ENCODE peak calls at places on chromosomes 4 and X, in six cellular contexts. F is RWPE1, J is colonic mucosa, K is stomach, C is keratinocyte, Q is mammary epithelial cell. Z is an unnamed sample.

GRCh38 chr4:73376962-73377361 is 27.1 kb upstream of the ALB start:
- DNase-seq in Q (no peak), K (no peak), C (no peak), J (no peak), F (no peak), Z (no peak)

GRCh38 chr4:26765515-26765914 is 95.1 kb upstream of the STIM2 start:
- DNase-seq in K (no peak), J (no peak), C (no peak), Q (no peak), F (no peak), Z (no peak)

GRCh38 chrX:9291666-9292065 is 173.2 kb upstream of the TBL1X start:
- DNase-seq in K (no peak), J (no peak), F (no peak), C (no peak), Q (no peak), Z (no peak)

GRCh38 chr4:61995717-61996337 is 795.7 kb downstream of the ADGRL3 start:
- DNase-seq in Q (no peak), J (no peak), K (no peak), F (no peak), C (no peak), Z (no peak)

GRCh38 chr4:47209833-47210232 is 178.5 kb downstream of the GABRB1 start:
- DNase-seq in K (no peak), J (no peak), C (peak), Q (peak), F (no peak), Z (no peak)

GRCh38 chr4:57162499-57163019 is 52.4 kb upstream of the IGFBP7 start:
- DNase-seq in J (no peak), F (no peak), K (no peak), C (no peak), Q (peak), Z (no peak)

GRCh38 chr4:27009539-27009938 is 148.9 kb downstream of the STIM2 start:
- DNase-seq in F (no peak), K (no peak), C (no peak), J (no peak), Q (no peak), Z (no peak)

GRCh38 chrX:115350696-115351408 is 61.3 kb downstream of the LUZP4 start:
- DNase-seq in Q (no peak), C (no peak), J (no peak), F (no peak), K (no peak), Z (no peak)

GRCh38 chrX:119496521-119496829 is 28.2 kb downstream of the SLC25A5 start:
- DNase-seq in F (no peak), K (no peak), C (no peak), J (no peak), Q (no peak), Z (no peak)

GRCh38 chrX:18938710-18939109 is 45.2 kb downstream of the PHKA2 start:
- DNase-seq in F (no peak), Q (no peak), J (no peak), K (no peak), C (no peak), Z (no peak)

GRCh38 chr4:43875655-43876054 is 573.0 kb downstream of the KCTD8 start:
- DNase-seq in Q (no peak), K (no peak), J (no peak), C (no peak), F (no peak), Z (no peak)

GRCh38 chr4:122914938-122915337 is 7.5 kb downstream of the NUDT6 start:
- DNase-seq in C (no peak), J (no peak), F (no peak), K (no peak), Q (no peak), Z (no peak)

GRCh38 chr4:22850630-22851029 is 157.9 kb downstream of the GBA3 start:
- DNase-seq in K (no peak), Q (no peak), J (no peak), C (no peak), F (no peak), Z (no peak)

GRCh38 chr4:41787931-41788330 is 39.4 kb upstream of the PHOX2B start:
- DNase-seq in Q (no peak), F (no peak), K (no peak), C (no peak), J (no peak), Z (no peak)

GRCh38 chr4:118834070-118834469 is 1.9 kb downstream of the SEC24D start:
- DNase-seq in Q (no peak), J (no peak), K (no peak), C (no peak), F (no peak), Z (no peak)

GRCh38 chr4:183637461-183637860 is 21.5 kb downstream of the RWDD4 start:
- DNase-seq in Q (peak), K (no peak), C (peak), F (peak), J (no peak), Z (no peak)

GRCh38 chrX:29690061-29690460 is 525.3 kb upstream of the MAGEB2 start:
- DNase-seq in Q (peak), K (no peak), J (no peak), C (no peak), F (no peak), Z (no peak)

GRCh38 chr4:20288047-20288650 is 36.4 kb downstream of the SLIT2 start:
- DNase-seq in Q (no peak), F (no peak), K (no peak), J (no peak), C (no peak), Z (no peak)

GRCh38 chr4:127783971-127784519 is 1.9 kb downstream of the HSPA4L start:
- DNase-seq in F (peak), Q (peak), K (no peak), J (no peak), C (no peak), Z (no peak)

GRCh38 chr4:104491396-104491821 is 3.3 kb downstream of the CXXC4 start:
- DNase-seq in C (no peak), J (peak), K (peak), F (peak), Q (no peak), Z (no peak)

GRCh38 chr4:181528570-181529184 is 714.5 kb upstream of the TENM3 start:
- DNase-seq in Q (peak), J (peak), K (peak), F (peak), C (peak), Z (no peak)

GRCh38 chr4:94372579-94372978 is 29.9 kb upstream of the HPGDS start:
- DNase-seq in K (no peak), J (no peak), C (no peak), Q (no peak), F (no peak), Z (no peak)

GRCh38 chrX:109384569-109385174 is 97.2 kb downstream of the GUCY2F start:
- DNase-seq in C (no peak), Q (no peak), F (no peak), J (no peak), K (no peak), Z (no peak)

GRCh38 chrX:9940397-9940796 is 26.8 kb upstream of the CLDN34 start:
- DNase-seq in C (no peak), F (peak), J (no peak), K (no peak), Q (peak), Z (peak)

GRCh38 chrX:96474357-96475125 is 210.1 kb upstream of the DIAPH2 start:
- DNase-seq in K (no peak), C (no peak), Q (no peak), F (no peak), J (no peak), Z (no peak)

GRCh38 chr4:174604198-174604597 is 81.9 kb upstream of the HPGD start:
- DNase-seq in C (peak), K (no peak), J (no peak), Q (peak), F (peak), Z (peak)

GRCh38 chrX:20053537-20053936 is 62.7 kb upstream of the BCLAF3 start:
- DNase-seq in F (no peak), Q (no peak), C (no peak), J (no peak), K (no peak), Z (no peak)

GRCh38 chr4:173538148-173538902 is 8.3 kb upstream of the HAND2 start:
- DNase-seq in Q (no peak), C (no peak), J (no peak), K (no peak), F (no peak), Z (no peak)

GRCh38 chr4:124070688-124071484 is 641.6 kb downstream of the ANKRD50 start:
- DNase-seq in F (no peak), Q (no peak), C (no peak), K (no peak), J (no peak), Z (no peak)

GRCh38 chr4:146975535-146975934 is 29.9 kb upstream of the TTC29 start:
- DNase-seq in F (no peak), J (no peak), K (no peak), C (no peak), Q (no peak), Z (no peak)

GRCh38 chr4:48187813-48188212 is 53.8 kb upstream of the TXK start:
- DNase-seq in K (no peak), C (no peak), J (no peak), Q (no peak), F (no peak), Z (no peak)

GRCh38 chr4:138175337-138175794 is 66.8 kb downstream of the SLC7A11 start:
- DNase-seq in C (no peak), Q (no peak), F (no peak), J (peak), K (peak), Z (no peak)

GRCh38 chrX:666762-667161 is 36.2 kb downstream of the SHOX start:
- DNase-seq in Q (no peak), J (no peak), K (no peak), C (no peak), F (no peak), Z (no peak)

GRCh38 chrX:120463241-120463640 is 5.9 kb downstream of the LAMP2 start:
- DNase-seq in C (no peak), Q (peak), J (no peak), K (no peak), F (no peak), Z (no peak)

GRCh38 chr4:71456841-71457240 is 118.0 kb downstream of the SLC4A4 start:
- DNase-seq in K (no peak), C (peak), Q (peak), J (no peak), F (peak), Z (peak)

GRCh38 chrX:39335447-39336235 is 534.4 kb downstream of the MID1IP1 start:
- DNase-seq in F (no peak), J (peak), K (no peak), C (no peak), Q (no peak), Z (peak)
- H3K27ac ChIP-seq in F (no peak), J (no peak), K (no peak), C (no peak), Q (no peak), Z (no peak)

GRCh38 chrX:151852294-151852693 is 60.4 kb upstream of the MAGEA4 start:
- DNase-seq in C (no peak), Q (no peak), F (no peak), J (no peak), K (no peak), Z (no peak)
- H3K27ac ChIP-seq in C (no peak), Q (no peak), F (no peak), J (no peak), K (no peak), Z (no peak)

GRCh38 chr4:2964077-2964471 is 703 bp downstream of the GRK4 start:
- DNase-seq in Q (no peak), K (no peak), C (no peak), J (no peak), F (no peak), Z (no peak)
- H3K27ac ChIP-seq in Q (no peak), K (no peak), C (peak), J (no peak), F (peak), Z (no peak)

GRCh38 chr4:143202824-143203223 is 18.1 kb downstream of the USP38 start:
- DNase-seq in Q (no peak), F (no peak), C (no peak), J (no peak), K (no peak), Z (no peak)
- H3K27ac ChIP-seq in Q (no peak), F (no peak), C (no peak), J (no peak), K (no peak), Z (no peak)

GRCh38 chr4:185343726-185344581 is 51.8 kb downstream of the LRP2BP start:
- DNase-seq in K (no peak), J (no peak), Q (peak), C (no peak), F (no peak), Z (no peak)

GRCh38 chr4:185346975-185347601 is 48.6 kb downstream of the LRP2BP start:
- DNase-seq in C (no peak), J (no peak), K (no peak), F (no peak), Q (no peak), Z (no peak)

GRCh38 chr4:185341841-185342240 is 53.9 kb downstream of the LRP2BP start:
- DNase-seq in Q (no peak), K (no peak), J (no peak), F (no peak), C (no peak), Z (no peak)

GRCh38 chr4:185341377-185341776 is 54.3 kb downstream of the LRP2BP start:
- DNase-seq in Q (no peak), C (no peak), K (no peak), J (no peak), F (no peak), Z (no peak)

DNA sequence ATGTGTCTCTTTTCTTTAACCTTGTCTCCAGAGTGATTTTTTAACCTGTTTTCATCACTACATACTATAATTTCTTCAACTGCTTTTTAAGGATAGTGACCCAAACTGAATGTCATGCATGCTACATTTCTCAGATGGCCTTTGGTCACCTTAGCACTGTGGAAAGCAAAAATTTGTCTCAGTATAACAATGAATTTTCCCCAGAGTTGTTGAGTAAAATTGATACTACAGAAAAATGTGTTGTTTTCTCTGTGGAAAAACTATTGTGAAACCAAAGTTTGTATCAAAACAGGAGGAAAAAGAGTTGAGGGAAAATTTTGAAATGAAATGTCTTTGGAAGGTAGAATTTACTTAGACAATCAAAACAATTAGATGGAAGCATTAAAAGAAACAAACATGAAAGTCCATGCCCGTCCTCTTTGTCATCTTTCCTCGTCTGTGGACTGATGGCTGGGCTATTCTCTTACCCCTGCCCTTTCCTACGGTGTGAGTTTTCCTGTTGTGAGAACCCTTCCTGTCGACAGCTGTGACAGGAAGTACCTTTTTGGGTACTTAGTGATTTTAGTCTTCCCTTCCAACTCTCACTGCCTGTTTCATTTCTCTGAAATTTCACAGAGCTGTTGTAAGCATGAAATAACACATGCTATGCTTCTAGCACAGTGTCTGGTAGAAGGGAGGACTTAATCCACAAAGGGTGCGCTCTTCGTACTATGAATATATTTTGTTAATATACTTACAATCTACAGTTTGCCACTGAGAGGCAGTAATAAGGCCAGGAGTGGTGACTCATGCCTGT is 50.8 kb downstream of the LRP2BP start:
- DNase-seq in Q (no peak), K (no peak), J (no peak), F (no peak), C (no peak), Z (no peak)
- H3K27ac ChIP-seq in Q (no peak), K (no peak), J (no peak), F (no peak), C (no peak), Z (no peak)

GRCh38 chrX:103309860-103310591 is 764 bp downstream of the BEX2 start:
- DNase-seq in F (no peak), K (no peak), C (no peak), Q (no peak), J (no peak), Z (no peak)
- H3K27ac ChIP-seq in F (no peak), K (no peak), C (no peak), Q (no peak), J (no peak), Z (no peak)

GRCh38 chrX:17442898-17443297 is 67.9 kb downstream of the NHS start:
- DNase-seq in K (no peak), F (no peak), Q (peak), J (no peak), C (no peak), Z (no peak)

GRCh38 chrX:17441965-17442364 is 67.0 kb downstream of the NHS start:
- DNase-seq in C (no peak), F (peak), J (no peak), K (no peak), Q (peak), Z (peak)

GRCh38 chrX:17440836-17441235 is 65.8 kb downstream of the NHS start:
- DNase-seq in C (no peak), Q (no peak), F (no peak), K (no peak), J (no peak), Z (no peak)

GRCh38 chrX:17440258-17440657 is 65.3 kb downstream of the NHS start:
- DNase-seq in F (no peak), K (no peak), Q (no peak), J (no peak), C (no peak), Z (no peak)

GRCh38 chrX:17443546-17443945 is 68.5 kb downstream of the NHS start:
- DNase-seq in C (no peak), K (no peak), F (no peak), J (no peak), Q (no peak), Z (no peak)
- H3K27ac ChIP-seq in C (no peak), K (no peak), F (no peak), J (no peak), Q (no peak), Z (no peak)

GRCh38 chr4:24881508-24882071 is 31.3 kb downstream of the CCDC149 start:
- DNase-seq in F (no peak), C (no peak), K (no peak), Q (peak), J (no peak), Z (no peak)

GRCh38 chr4:24885342-24885741 is 27.5 kb downstream of the CCDC149 start:
- DNase-seq in F (no peak), Q (no peak), C (no peak), K (no peak), J (no peak), Z (no peak)

GRCh38 chr4:24887881-24888430 is 24.9 kb downstream of the CCDC149 start:
- DNase-seq in J (no peak), C (no peak), K (no peak), F (no peak), Q (no peak), Z (no peak)

GRCh38 chr4:24886596-24886995 is 26.2 kb downstream of the CCDC149 start:
- DNase-seq in K (no peak), C (no peak), F (no peak), J (no peak), Q (no peak), Z (no peak)

DNA sequence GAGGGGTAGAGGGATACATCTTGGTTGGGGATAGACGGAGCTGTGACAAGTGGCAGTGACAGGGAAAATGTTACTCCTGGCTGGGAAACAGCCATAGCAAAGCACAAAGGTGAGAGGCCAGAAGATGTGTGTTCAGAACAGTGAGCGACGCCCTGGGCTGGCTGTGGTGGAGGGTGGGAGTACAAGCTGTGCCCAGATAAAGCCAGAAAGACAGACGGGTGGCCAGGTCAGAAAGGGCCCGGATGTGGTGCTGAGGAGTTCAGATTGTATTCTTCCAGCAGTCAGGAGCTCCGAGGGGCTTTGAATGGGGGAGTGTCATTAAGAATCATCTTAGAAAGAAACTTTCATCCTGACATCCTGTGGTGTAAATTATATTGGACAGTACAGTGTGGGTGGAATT is 27.9 kb downstream of the CCDC149 start:
- DNase-seq in J (no peak), Q (no peak), C (no peak), K (no peak), F (no peak), Z (no peak)
- H3K27ac ChIP-seq in J (no peak), Q (no peak), C (no peak), K (no peak), F (no peak), Z (no peak)

Z was measured in epithelial cell of prostate.